ENCODE peak calls at places on chromosome 18, in five cellular contexts. F, Z, D, K and G are unnamed samples.

GRCh38 chr18:50469380-50469781 is 90.5 kb upstream of the MAPK4 start:
- DNase-seq in F (no peak), Z (peak), D (no peak), K (no peak), G (no peak)

GRCh38 chr18:63947051-63947790 is 1.9 kb upstream of the HMSD start:
- DNase-seq in F (no peak), Z (no peak), D (no peak), K (no peak), G (no peak)

GRCh38 chr18:1092228-1092627 is 187.6 kb downstream of the ADCYAP1 start:
- DNase-seq in F (peak), Z (no peak), D (no peak), K (no peak), G (no peak)

GRCh38 chr18:61350578-61350977 is 17.3 kb downstream of the CDH20 start:
- DNase-seq in F (no peak), Z (no peak), D (no peak), K (no peak), G (no peak)

GRCh38 chr18:23563377-23564043 is 22.8 kb downstream of the NPC1 start:
- DNase-seq in F (no peak), Z (no peak), D (no peak), K (no peak), G (peak)

GRCh38 chr18:80159713-80160636 is 50.9 kb downstream of the ADNP2 start:
- DNase-seq in F (no peak), Z (no peak), D (no peak), K (no peak), G (no peak)

GRCh38 chr18:47968006-47968676 is 37.7 kb upstream of the SMAD2 start:
- DNase-seq in F (peak), Z (no peak), D (no peak), K (no peak), G (peak)

GRCh38 chr18:77206676-77207370 is 42.8 kb upstream of the GALR1 start:
- DNase-seq in F (no peak), Z (peak), D (peak), K (no peak), G (peak)

GRCh38 chr18:35816003-35816402 is 156.5 kb upstream of the RMP24 start:
- DNase-seq in F (no peak), Z (no peak), D (no peak), K (no peak), G (no peak)

GRCh38 chr18:44514106-44514505 is 166.6 kb upstream of the SETBP1 start:
- DNase-seq in F (no peak), Z (no peak), D (no peak), K (no peak), G (no peak)

GRCh38 chr18:41809652-41810051 is 145.4 kb upstream of the PIK3C3 start:
- DNase-seq in F (no peak), Z (no peak), D (no peak), K (no peak), G (no peak)

GRCh38 chr18:76374330-76375281 is 120.4 kb downstream of the ZNF516 start:
- DNase-seq in F (no peak), Z (no peak), D (no peak), K (no peak), G (no peak)

GRCh38 chr18:34551824-34552223 is 158.3 kb upstream of the DTNA start:
- DNase-seq in F (no peak), Z (no peak), D (no peak), K (no peak), G (no peak)

GRCh38 chr18:79949571-79950439 is 1.6 kb downstream of the SLC66A2 start:
- DNase-seq in F (no peak), Z (peak), D (no peak), K (peak), G (no peak)

GRCh38 chr18:3624546-3624817 is 174.5 kb downstream of the TGIF1 start:
- DNase-seq in F (no peak), Z (no peak), D (no peak), K (no peak), G (no peak)

GRCh38 chr18:11657554-11657953 is 31.5 kb upstream of the GNAL start:
- DNase-seq in F (no peak), Z (no peak), D (no peak), K (no peak), G (no peak)

GRCh38 chr18:35771172-35771571 is 189.6 kb downstream of the GALNT1 start:
- DNase-seq in F (no peak), Z (no peak), D (no peak), K (no peak), G (no peak)

GRCh38 chr18:48844271-48844670 is 106.5 kb downstream of the SMAD7 start:
- DNase-seq in F (no peak), Z (no peak), D (no peak), K (no peak), G (no peak)

GRCh38 chr18:47331051-47331450 is 79.6 kb upstream of the SKOR2 start:
- DNase-seq in F (no peak), Z (no peak), D (no peak), K (no peak), G (no peak)

DNA sequence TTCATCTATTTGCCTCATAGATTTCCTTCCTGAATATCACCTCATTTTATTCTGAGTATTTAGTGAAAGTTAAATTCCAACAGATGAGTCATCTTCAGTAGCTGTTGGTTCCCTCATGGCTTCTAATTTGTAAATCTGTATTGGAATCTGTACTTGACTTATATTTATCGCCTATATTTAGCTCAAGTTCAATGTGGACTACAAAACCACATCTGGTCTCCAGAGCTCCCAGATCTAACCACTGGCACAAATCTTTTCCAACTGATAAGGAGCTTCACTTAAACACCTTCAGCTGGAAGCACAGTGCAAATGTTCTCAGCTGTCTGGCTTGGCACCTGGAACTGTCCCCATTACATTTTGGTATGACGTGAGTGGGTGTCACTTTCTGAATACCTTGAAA is 82.8 kb upstream of the DSEL start:
- DNase-seq in F (no peak), Z (no peak), D (no peak), K (no peak), G (peak)
- TF ChIP-seq CTCF in F (no peak), Z (no peak), D (no peak), K (no peak), G (no peak)

GRCh38 chr18:74241970-74242369 is 49.8 kb downstream of the CYB5A start:
- DNase-seq in F (no peak), Z (no peak), D (no peak), K (no peak), G (no peak)
- H3K27ac ChIP-seq in F (no peak), Z (no peak), D (no peak), K (no peak), G (no peak)

DNA sequence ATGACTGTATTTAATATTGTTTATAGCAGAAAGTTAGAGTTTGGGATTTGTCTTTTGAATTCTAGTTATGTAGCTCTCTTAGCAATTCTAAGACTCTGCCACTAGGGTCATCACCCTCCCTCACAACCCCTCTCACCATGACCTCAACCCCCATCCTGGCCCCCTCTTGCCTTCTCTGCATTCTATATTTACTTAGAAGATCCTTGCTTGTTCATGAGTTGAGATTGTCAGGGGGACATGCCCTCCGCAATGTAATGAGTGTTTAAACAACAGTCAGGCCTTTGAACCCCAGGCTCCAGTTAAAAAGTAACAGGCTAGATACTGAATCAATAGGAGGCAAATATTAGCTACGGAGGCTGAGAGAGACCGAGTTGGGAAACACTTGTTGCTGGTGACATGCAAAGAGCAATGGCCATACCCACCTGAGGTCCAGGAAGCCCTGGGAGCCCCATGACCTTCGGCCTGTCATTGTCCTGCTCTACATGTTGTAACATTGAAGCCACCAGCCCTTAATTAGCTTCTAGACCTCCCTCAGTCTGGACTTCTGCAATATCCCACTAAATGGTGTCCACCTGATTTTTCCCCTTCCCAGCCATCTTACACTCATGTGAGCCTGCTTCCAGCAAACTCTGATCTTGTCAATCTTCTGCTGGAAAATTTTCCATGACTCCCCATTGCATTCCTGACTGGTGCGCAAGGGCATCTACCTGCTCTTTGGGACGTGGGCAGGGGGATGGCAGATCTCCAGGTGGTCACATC is 221.1 kb downstream of the ALPK2 start:
- DNase-seq in F (no peak), Z (no peak), D (no peak), K (no peak), G (no peak)
- TF ChIP-seq CTCF in F (peak), Z (no peak), D (no peak), K (no peak), G (no peak)

GRCh38 chr18:10059610-10060468 is 146.0 kb downstream of the VAPA start:
- DNase-seq in F (no peak), Z (peak), D (no peak), K (no peak), G (no peak)
- H3K27ac ChIP-seq in F (no peak), Z (no peak), D (peak), K (peak), G (no peak)

DNA sequence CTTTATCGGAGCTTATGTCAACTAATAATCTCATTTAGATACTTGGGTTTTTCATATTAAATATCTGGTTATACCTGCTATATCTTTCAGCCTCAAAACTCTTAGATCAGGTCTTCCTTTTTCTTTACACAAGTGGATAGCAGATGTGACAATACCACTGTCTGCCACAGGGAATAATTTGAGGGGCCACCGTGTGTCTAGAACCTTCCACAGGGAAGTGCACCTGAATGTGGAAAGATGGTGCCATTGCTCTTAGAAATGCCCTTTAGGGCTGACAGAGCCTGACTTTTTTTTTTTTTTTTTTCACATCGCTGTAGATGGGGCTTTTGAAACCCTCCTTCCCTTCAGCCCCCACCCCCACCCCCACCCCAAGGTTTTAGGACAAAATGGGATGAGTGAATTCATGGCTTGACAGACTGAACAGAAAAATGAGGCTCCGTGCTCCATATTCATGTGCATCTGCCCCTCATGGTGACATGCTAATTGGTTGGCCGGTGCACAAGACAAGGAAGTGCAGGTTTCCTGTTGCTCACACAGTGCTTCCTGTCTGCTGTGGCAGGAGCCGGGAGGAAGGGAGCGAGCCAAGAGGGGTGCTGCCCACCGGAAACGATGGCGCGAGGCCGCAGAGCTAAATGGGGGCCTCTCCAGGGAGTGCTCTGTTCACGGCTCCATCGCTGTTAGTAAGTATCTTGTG is 246.0 kb downstream of the LDLRAD4 start:
- DNase-seq in F (no peak), Z (peak), D (no peak), K (peak), G (no peak)
- TF ChIP-seq CTCF in F (no peak), Z (no peak), D (no peak), K (no peak), G (no peak)